ENCODE peak calls at places on chromosomes 3 and 15, in four cellular contexts. Z is A549, P is GM23248, F is neuronal stem cell. W is an unnamed sample.

GRCh38 chr3:133649486-133650068 is 12.2 kb downstream of the TOPBP1 start:
- DNase-seq in Z (no peak), F (no peak), P (no peak), W (no peak)

GRCh38 chr15:66747223-66747622 is 45.2 kb downstream of the SMAD6 start:
- DNase-seq in P (no peak), F (no peak), Z (no peak), W (no peak)

GRCh38 chr3:171168086-171168485 is 141.6 kb upstream of the SLC2A2 start:
- DNase-seq in P (peak), F (no peak), Z (peak), W (no peak)

GRCh38 chr3:44665173-44665572 is 16.6 kb downstream of the ZNF35 start:
- DNase-seq in F (no peak), Z (no peak), P (no peak), W (no peak)

GRCh38 chr3:183698318-183698731 is 728 bp downstream of the YEATS2 start:
- DNase-seq in P (peak), Z (peak), F (peak), W (no peak)

GRCh38 chr3:126351771-126352475 is 5.3 kb downstream of the KLF15 start:
- DNase-seq in P (no peak), F (no peak), Z (no peak), W (no peak)

GRCh38 chr15:85620321-85621044 is 174.2 kb downstream of the KLHL25 start:
- DNase-seq in F (no peak), P (peak), Z (no peak), W (no peak)

GRCh38 chr3:124441766-124442165 is 288.5 kb upstream of the UMPS start:
- DNase-seq in Z (no peak), P (no peak), F (no peak), W (no peak)

GRCh38 chr3:141370065-141370533 is 1.8 kb downstream of the ZBTB38 start:
- DNase-seq in F (peak), Z (peak), P (peak), W (peak)

GRCh38 chr15:66838202-66838601 is 136.2 kb downstream of the SMAD6 start:
- DNase-seq in F (no peak), Z (no peak), P (no peak), W (no peak)

GRCh38 chr3:124759666-124760401 is 29.6 kb downstream of the UMPS start:
- DNase-seq in Z (no peak), F (no peak), P (peak), W (no peak)

GRCh38 chr3:87390821-87391220 is 114.4 kb upstream of the POU1F1 start:
- DNase-seq in P (no peak), Z (no peak), F (no peak), W (no peak)

GRCh38 chr3:50267280-50267913 is 1.6 kb upstream of the SEMA3B start:
- DNase-seq in P (peak), F (no peak), Z (no peak), W (no peak)

GRCh38 chr3:161343986-161344385 is 27.3 kb downstream of the SPTSSB start:
- DNase-seq in P (no peak), F (no peak), Z (no peak), W (no peak)

GRCh38 chr3:171021377-171021776 is 5.1 kb downstream of the SLC2A2 start:
- DNase-seq in F (no peak), Z (no peak), P (no peak), W (no peak)

GRCh38 chr15:28989239-28989830 is 103.6 kb downstream of the APBA2 start:
- DNase-seq in P (no peak), F (peak), Z (peak), W (no peak)

GRCh38 chr3:155052470-155052869 is 27.6 kb upstream of the MME start:
- DNase-seq in Z (no peak), P (no peak), F (no peak), W (no peak)

GRCh38 chr3:24605511-24605910 is 110.9 kb upstream of the THRB start:
- DNase-seq in P (no peak), F (no peak), Z (no peak), W (no peak)
- H3K4me3 ChIP-seq in P (no peak), F (no peak), Z (no peak), W (no peak)

GRCh38 chr3:111733856-111734255 is 125.2 kb upstream of the PHLDB2 start:
- DNase-seq in F (no peak), Z (no peak), P (no peak), W (no peak)

GRCh38 chr3:111730143-111730542 is 128.9 kb upstream of the PHLDB2 start:
- DNase-seq in Z (no peak), P (no peak), F (no peak), W (no peak)

GRCh38 chr3:111734652-111735051 is 124.4 kb upstream of the PHLDB2 start:
- DNase-seq in F (no peak), Z (no peak), P (no peak), W (no peak)

GRCh38 chr3:111733154-111733553 is 125.9 kb upstream of the PHLDB2 start:
- DNase-seq in F (no peak), Z (peak), P (no peak), W (no peak)

DNA sequence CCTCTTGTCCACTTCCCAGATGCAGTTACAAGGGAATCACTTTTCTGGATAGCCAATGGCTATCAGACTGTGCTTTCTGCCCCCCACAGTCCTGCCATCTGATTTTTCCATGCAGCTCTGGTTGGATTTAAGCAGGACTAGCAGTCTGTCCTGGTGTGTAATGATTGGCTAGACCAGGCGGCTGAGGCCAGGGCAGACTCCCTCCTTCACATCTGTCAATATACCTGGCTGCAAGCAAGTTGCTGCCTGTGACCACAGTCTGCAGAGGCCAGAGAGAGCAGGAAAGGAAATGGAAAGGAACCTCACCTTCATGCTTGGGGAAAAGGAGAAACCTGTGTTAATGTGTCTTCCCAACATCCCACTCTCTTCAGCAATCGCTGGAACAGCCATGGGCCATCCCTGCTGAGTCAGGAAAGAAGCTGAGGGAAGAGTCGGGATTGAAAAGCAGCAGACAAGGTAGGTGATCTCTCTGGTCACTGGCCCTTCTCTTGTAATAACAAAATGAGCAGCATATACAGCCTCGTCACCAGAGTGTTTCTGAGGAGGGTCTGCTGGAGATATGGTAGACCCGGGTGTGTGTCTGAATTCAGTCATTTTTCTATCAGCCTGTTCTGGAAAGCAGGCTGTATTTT is 126.7 kb upstream of the PHLDB2 start:
- DNase-seq in P (no peak), Z (peak), F (no peak), W (no peak)
- H3K4me3 ChIP-seq in P (no peak), Z (peak), F (no peak), W (no peak)

GRCh38 chr3:181715601-181716340 is 4.0 kb downstream of the SOX2 start:
- DNase-seq in Z (no peak), P (no peak), F (no peak), W (no peak)
- H3K4me3 ChIP-seq in Z (peak), P (no peak), F (peak), W (peak)

GRCh38 chr15:40092416-40093223 is 16.1 kb downstream of the BMF start:
- DNase-seq in Z (no peak), F (no peak), P (peak), W (no peak)

GRCh38 chr15:40091861-40092415 is 16.7 kb downstream of the BMF start:
- DNase-seq in P (no peak), Z (no peak), F (no peak), W (no peak)

GRCh38 chr15:40094156-40094555 is 14.5 kb downstream of the BMF start:
- DNase-seq in F (no peak), P (no peak), Z (no peak), W (no peak)

GRCh38 chr15:40095381-40096093 is 13.1 kb downstream of the BMF start:
- DNase-seq in F (no peak), P (no peak), Z (no peak), W (no peak)

GRCh38 chr15:40093224-40093842 is 15.3 kb downstream of the BMF start:
- DNase-seq in Z (no peak), F (no peak), P (peak), W (no peak)
- H3K4me3 ChIP-seq in Z (no peak), F (no peak), P (no peak), W (no peak)

GRCh38 chr3:17782751-17783150 is 40.3 kb upstream of the TBC1D5 start:
- DNase-seq in Z (no peak), F (no peak), P (no peak), W (no peak)
- H3K4me3 ChIP-seq in Z (no peak), F (no peak), P (no peak), W (no peak)

DNA sequence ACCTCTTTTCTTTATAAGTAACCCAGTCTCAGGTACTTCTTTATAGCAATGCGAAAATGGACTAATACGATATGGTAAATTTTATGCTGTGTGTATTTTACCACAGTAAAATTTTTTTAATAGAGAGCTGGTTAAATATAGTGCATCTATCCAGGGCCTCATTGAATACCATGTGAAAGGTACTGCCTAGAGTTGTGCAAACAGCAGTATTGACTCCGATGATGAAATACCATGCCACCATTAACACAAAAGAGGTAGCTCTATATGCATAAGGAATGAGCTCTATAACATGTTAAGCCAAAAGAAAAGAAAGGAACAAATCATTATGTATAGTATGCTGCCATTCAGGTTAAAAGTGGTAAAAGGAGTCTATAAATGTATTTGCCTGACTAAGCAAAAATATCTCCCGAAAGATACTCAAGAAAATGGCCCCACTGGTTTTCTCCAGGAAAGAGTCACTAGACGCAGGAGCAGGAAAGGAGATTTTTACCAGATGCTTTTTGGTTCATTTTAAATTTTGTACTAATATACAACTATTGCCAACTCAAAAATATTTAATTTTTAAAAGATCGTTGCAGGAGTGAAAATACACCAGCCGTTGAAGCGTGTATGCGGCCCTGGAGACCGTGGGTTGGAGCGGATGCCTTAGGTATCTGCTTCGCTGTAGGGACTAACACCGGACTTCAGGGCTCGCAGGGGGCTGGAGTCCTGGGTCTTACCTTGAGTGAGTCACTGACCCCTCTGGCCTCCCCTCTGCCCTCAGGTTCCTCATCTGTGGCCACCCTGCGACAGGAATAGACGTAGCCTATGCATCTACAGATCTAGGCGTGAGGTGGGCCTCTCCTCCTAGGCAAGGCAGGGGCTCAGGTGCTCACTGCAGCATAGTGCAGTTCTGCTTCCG is 120.1 kb downstream of the CHSY1 start:
- DNase-seq in Z (no peak), F (no peak), P (no peak), W (no peak)
- H3K4me3 ChIP-seq in Z (no peak), F (peak), P (no peak), W (no peak)

DNA sequence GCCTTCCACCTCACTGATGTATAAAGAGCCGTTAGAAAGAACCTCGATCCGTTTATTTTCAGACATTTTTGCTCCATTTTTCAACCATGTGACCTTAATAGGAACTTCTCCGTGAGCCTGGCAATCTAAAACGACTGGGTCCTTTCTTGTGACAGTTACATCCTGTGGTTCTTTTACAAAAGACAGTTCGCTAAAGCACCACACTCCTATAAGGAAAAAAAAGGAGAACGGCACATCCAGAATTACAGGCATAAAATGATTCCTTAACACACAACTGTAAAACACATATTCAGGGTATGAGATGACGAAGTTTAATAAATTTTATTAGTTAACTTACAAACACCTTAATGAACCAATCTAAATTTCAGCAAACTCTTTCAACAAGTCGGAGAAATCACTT is 2.5 kb downstream of the PRTG start:
- DNase-seq in Z (no peak), F (no peak), P (no peak), W (no peak)
- H3K4me3 ChIP-seq in Z (no peak), F (peak), P (no peak), W (no peak)

GRCh38 chr3:152255290-152255689 is 13.4 kb upstream of the MBNL1 start:
- DNase-seq in F (no peak), P (no peak), Z (no peak), W (no peak)
- H3K4me3 ChIP-seq in F (no peak), P (no peak), Z (no peak), W (no peak)

GRCh38 chr3:104165866-104166265 is 1200.8 kb upstream of the ALCAM start:
- DNase-seq in P (no peak), Z (no peak), F (no peak), W (no peak)
- H3K4me3 ChIP-seq in P (no peak), Z (no peak), F (no peak), W (no peak)

DNA sequence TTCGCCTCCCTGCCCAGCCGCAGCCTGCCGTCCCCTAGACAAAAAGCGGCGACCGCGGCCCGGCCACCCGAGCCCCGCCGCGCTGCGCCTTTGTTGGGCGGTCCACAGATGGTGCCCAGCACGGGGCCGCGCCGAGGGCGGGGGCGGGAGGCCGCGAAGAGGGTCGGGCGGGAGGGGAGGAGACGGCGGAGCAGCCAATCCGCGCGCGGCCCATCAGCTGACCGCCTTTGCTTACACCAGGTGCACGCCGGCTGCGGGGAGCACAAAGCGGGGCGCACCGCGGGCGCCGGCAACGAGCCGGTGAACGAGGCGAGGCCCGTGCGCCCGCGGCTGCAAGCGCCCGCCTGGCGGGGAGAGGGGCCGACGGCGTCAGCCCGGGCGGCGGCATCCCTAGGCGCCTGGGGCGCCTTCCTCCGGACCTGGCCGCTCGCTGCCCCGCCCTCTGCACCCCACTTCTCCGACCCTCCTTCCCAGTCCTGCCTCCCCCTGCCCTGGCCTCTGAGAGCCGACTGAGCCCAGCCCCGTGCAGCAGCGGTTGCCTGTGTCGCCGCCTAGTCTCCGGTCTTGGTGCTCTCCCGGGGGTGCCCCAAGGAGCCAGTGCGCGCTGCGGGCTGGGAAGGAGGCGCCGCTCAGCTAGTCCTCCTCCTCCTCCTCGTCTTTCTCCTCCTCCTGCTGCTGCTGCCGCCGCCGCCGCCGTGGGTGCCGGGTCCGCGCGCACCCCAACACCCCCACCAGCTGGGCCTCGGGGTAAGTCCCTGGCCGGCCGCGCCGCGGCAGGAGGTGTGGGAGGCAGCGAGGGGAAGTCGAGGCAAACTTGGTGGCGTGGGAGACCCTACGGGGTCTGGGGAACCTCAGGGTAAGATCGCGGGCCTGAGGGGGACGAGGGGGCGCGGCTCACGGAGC is at the start of gene LRRN1:
- DNase-seq in F (peak), P (peak), Z (no peak), W (peak)
- H3K4me3 ChIP-seq in F (peak), P (peak), Z (peak), W (peak)